ENCODE peak calls at places on chromosomes 7 and 10, in seven cellular contexts. One of them, this sample, is unnamed. For H3K36me3 and H3K9me3, the result is how much of the 10 kb centered on the place peaks cover.

GRCh38 chr10:21437770-21438382 is 87.6 kb downstream of the SKIDA1 start:
- DNase-seq in fibroblast of lung: no peak
- DNase-seq in cardiac muscle cell: no peak
- DNase-seq in GM23248: no peak
- DNase-seq in prostate gland: no peak
- DNase-seq in mucosa of descending colon: no peak
- DNase-seq in tibial nerve: no peak
- DNase-seq in this sample: no peak

GRCh38 chr7:70679666-70680065 is 452.3 kb upstream of the GALNT17 start:
- DNase-seq in tibial nerve: no peak
- DNase-seq in GM23248: peak
- DNase-seq in prostate gland: no peak
- DNase-seq in fibroblast of lung: no peak
- DNase-seq in cardiac muscle cell: no peak
- DNase-seq in mucosa of descending colon: no peak
- DNase-seq in this sample: no peak

GRCh38 chr10:93062499-93063216 is 2.1 kb downstream of the CYP26C1 start:
- DNase-seq in mucosa of descending colon: peak
- DNase-seq in cardiac muscle cell: peak
- DNase-seq in fibroblast of lung: peak
- DNase-seq in GM23248: peak
- DNase-seq in prostate gland: no peak
- DNase-seq in tibial nerve: no peak
- DNase-seq in this sample: peak

GRCh38 chr7:151796871-151797270 is 80.0 kb downstream of the PRKAG2 start:
- DNase-seq in GM23248: peak
- DNase-seq in cardiac muscle cell: no peak
- DNase-seq in tibial nerve: no peak
- DNase-seq in mucosa of descending colon: no peak
- DNase-seq in fibroblast of lung: no peak
- DNase-seq in prostate gland: no peak
- DNase-seq in this sample: no peak

GRCh38 chr7:143492043-143492471 is 14.4 kb downstream of the TAS2R41 start:
- DNase-seq in cardiac muscle cell: peak
- DNase-seq in prostate gland: no peak
- DNase-seq in GM23248: peak
- DNase-seq in mucosa of descending colon: no peak
- DNase-seq in tibial nerve: no peak
- DNase-seq in fibroblast of lung: peak
- DNase-seq in this sample: no peak

GRCh38 chr10:3790858-3791257 is 5.8 kb upstream of the KLF6 start:
- DNase-seq in tibial nerve: no peak
- DNase-seq in prostate gland: no peak
- DNase-seq in mucosa of descending colon: no peak
- DNase-seq in cardiac muscle cell: no peak
- DNase-seq in GM23248: no peak
- DNase-seq in fibroblast of lung: no peak
- DNase-seq in this sample: no peak

GRCh38 chr7:27154369-27154768 is 2.0 kb upstream of the HOXA3 start:
- DNase-seq in prostate gland: no peak
- DNase-seq in fibroblast of lung: no peak
- DNase-seq in cardiac muscle cell: no peak
- DNase-seq in tibial nerve: no peak
- DNase-seq in mucosa of descending colon: no peak
- DNase-seq in GM23248: no peak
- DNase-seq in this sample: no peak

GRCh38 chr7:515628-516027 is 4.0 kb downstream of the PDGFA start:
- DNase-seq in mucosa of descending colon: no peak
- DNase-seq in cardiac muscle cell: no peak
- DNase-seq in GM23248: no peak
- DNase-seq in tibial nerve: no peak
- DNase-seq in fibroblast of lung: no peak
- DNase-seq in prostate gland: no peak
- DNase-seq in this sample: no peak

GRCh38 chr7:101163281-101164070 is 1.9 kb downstream of the VGF start:
- DNase-seq in GM23248: peak
- DNase-seq in fibroblast of lung: no peak
- DNase-seq in mucosa of descending colon: no peak
- DNase-seq in prostate gland: no peak
- DNase-seq in tibial nerve: no peak
- DNase-seq in cardiac muscle cell: no peak
- DNase-seq in this sample: no peak

GRCh38 chr10:13695588-13695987 is 108.8 kb downstream of the PRPF18 start:
- DNase-seq in prostate gland: no peak
- DNase-seq in cardiac muscle cell: no peak
- DNase-seq in mucosa of descending colon: no peak
- DNase-seq in tibial nerve: no peak
- DNase-seq in fibroblast of lung: no peak
- DNase-seq in GM23248: no peak
- DNase-seq in this sample: no peak

GRCh38 chr10:73368238-73368637 is 9.6 kb upstream of the CFAP70 start:
- DNase-seq in mucosa of descending colon: no peak
- DNase-seq in GM23248: no peak
- DNase-seq in tibial nerve: no peak
- DNase-seq in cardiac muscle cell: no peak
- DNase-seq in fibroblast of lung: no peak
- DNase-seq in prostate gland: no peak
- DNase-seq in this sample: no peak

GRCh38 chr10:67438605-67439258 is 257.3 kb downstream of the CTNNA3 start:
- DNase-seq in cardiac muscle cell: no peak
- DNase-seq in GM23248: no peak
- DNase-seq in tibial nerve: no peak
- DNase-seq in mucosa of descending colon: no peak
- DNase-seq in prostate gland: no peak
- DNase-seq in fibroblast of lung: no peak
- DNase-seq in this sample: no peak

GRCh38 chr10:89702121-89702480 is 711 bp downstream of the KIF20B start:
- DNase-seq in fibroblast of lung: peak
- DNase-seq in tibial nerve: no peak
- DNase-seq in GM23248: peak
- DNase-seq in prostate gland: no peak
- DNase-seq in cardiac muscle cell: no peak
- DNase-seq in mucosa of descending colon: peak
- DNase-seq in this sample: no peak

GRCh38 chr10:30027057-30028005 is 32.1 kb downstream of the JCAD start:
- DNase-seq in tibial nerve: no peak
- DNase-seq in mucosa of descending colon: peak
- DNase-seq in fibroblast of lung: no peak
- DNase-seq in GM23248: no peak
- DNase-seq in prostate gland: no peak
- DNase-seq in cardiac muscle cell: no peak
- DNase-seq in this sample: peak

GRCh38 chr10:30993155-30993554 is 38.5 kb downstream of the ZNF438 start:
- DNase-seq in prostate gland: no peak
- DNase-seq in mucosa of descending colon: no peak
- DNase-seq in fibroblast of lung: no peak
- DNase-seq in tibial nerve: no peak
- DNase-seq in cardiac muscle cell: no peak
- DNase-seq in GM23248: no peak
- DNase-seq in this sample: no peak

GRCh38 chr7:100016209-100016901 is 959 bp downstream of the ZKSCAN1 start:
- DNase-seq in fibroblast of lung: no peak
- DNase-seq in cardiac muscle cell: peak
- DNase-seq in mucosa of descending colon: peak
- DNase-seq in tibial nerve: no peak
- DNase-seq in prostate gland: peak
- DNase-seq in GM23248: peak
- DNase-seq in this sample: no peak

GRCh38 chr10:128059266-128059850 is 66.9 kb downstream of the MKI67 start:
- DNase-seq in mucosa of descending colon: no peak
- DNase-seq in cardiac muscle cell: no peak
- DNase-seq in prostate gland: no peak
- DNase-seq in fibroblast of lung: no peak
- DNase-seq in tibial nerve: no peak
- DNase-seq in GM23248: no peak
- DNase-seq in this sample: no peak

GRCh38 chr10:128061306-128062300 is 64.6 kb downstream of the MKI67 start:
- DNase-seq in prostate gland: no peak
- DNase-seq in mucosa of descending colon: no peak
- DNase-seq in fibroblast of lung: no peak
- DNase-seq in GM23248: no peak
- DNase-seq in cardiac muscle cell: no peak
- DNase-seq in tibial nerve: peak
- DNase-seq in this sample: no peak

GRCh38 chr10:128058746-128059125 is 67.5 kb downstream of the MKI67 start:
- DNase-seq in GM23248: no peak
- DNase-seq in fibroblast of lung: no peak
- DNase-seq in prostate gland: no peak
- DNase-seq in tibial nerve: no peak
- DNase-seq in cardiac muscle cell: no peak
- DNase-seq in mucosa of descending colon: no peak
- DNase-seq in this sample: no peak

GRCh38 chr10:128059915-128060314 is 66.3 kb downstream of the MKI67 start:
- DNase-seq in mucosa of descending colon: no peak
- DNase-seq in prostate gland: no peak
- DNase-seq in fibroblast of lung: no peak
- DNase-seq in tibial nerve: peak
- DNase-seq in GM23248: no peak
- DNase-seq in cardiac muscle cell: no peak
- DNase-seq in this sample: no peak

GRCh38 chr10:128060341-128060851 is 65.8 kb downstream of the MKI67 start:
- DNase-seq in mucosa of descending colon: no peak
- DNase-seq in GM23248: no peak
- DNase-seq in cardiac muscle cell: no peak
- DNase-seq in prostate gland: no peak
- DNase-seq in fibroblast of lung: no peak
- DNase-seq in tibial nerve: peak
- DNase-seq in this sample: no peak
- H3K36me3 ChIP-seq in mucosa of descending colon: under half
- H3K36me3 ChIP-seq in GM23248: under half
- H3K36me3 ChIP-seq in cardiac muscle cell: under half
- H3K36me3 ChIP-seq in prostate gland: under half
- H3K36me3 ChIP-seq in fibroblast of lung: under half
- H3K36me3 ChIP-seq in tibial nerve: under half
- H3K36me3 ChIP-seq in this sample: under half

GRCh38 chr10:123967626-123968243 is 76.1 kb upstream of the CPXM2 start:
- DNase-seq in fibroblast of lung: peak
- DNase-seq in GM23248: peak
- DNase-seq in cardiac muscle cell: peak
- DNase-seq in prostate gland: peak
- DNase-seq in tibial nerve: peak
- DNase-seq in mucosa of descending colon: peak
- DNase-seq in this sample: peak

GRCh38 chr10:123970207-123970926 is 78.8 kb upstream of the CPXM2 start:
- DNase-seq in mucosa of descending colon: no peak
- DNase-seq in tibial nerve: no peak
- DNase-seq in prostate gland: no peak
- DNase-seq in fibroblast of lung: no peak
- DNase-seq in cardiac muscle cell: no peak
- DNase-seq in GM23248: peak
- DNase-seq in this sample: no peak

GRCh38 chr10:123970927-123971286 is 79.3 kb upstream of the CPXM2 start:
- DNase-seq in fibroblast of lung: no peak
- DNase-seq in cardiac muscle cell: no peak
- DNase-seq in mucosa of descending colon: no peak
- DNase-seq in tibial nerve: no peak
- DNase-seq in GM23248: no peak
- DNase-seq in prostate gland: no peak
- DNase-seq in this sample: no peak

GRCh38 chr10:123974406-123974805 is 82.8 kb upstream of the CPXM2 start:
- DNase-seq in mucosa of descending colon: no peak
- DNase-seq in tibial nerve: no peak
- DNase-seq in fibroblast of lung: peak
- DNase-seq in prostate gland: no peak
- DNase-seq in GM23248: peak
- DNase-seq in cardiac muscle cell: peak
- DNase-seq in this sample: no peak

DNA sequence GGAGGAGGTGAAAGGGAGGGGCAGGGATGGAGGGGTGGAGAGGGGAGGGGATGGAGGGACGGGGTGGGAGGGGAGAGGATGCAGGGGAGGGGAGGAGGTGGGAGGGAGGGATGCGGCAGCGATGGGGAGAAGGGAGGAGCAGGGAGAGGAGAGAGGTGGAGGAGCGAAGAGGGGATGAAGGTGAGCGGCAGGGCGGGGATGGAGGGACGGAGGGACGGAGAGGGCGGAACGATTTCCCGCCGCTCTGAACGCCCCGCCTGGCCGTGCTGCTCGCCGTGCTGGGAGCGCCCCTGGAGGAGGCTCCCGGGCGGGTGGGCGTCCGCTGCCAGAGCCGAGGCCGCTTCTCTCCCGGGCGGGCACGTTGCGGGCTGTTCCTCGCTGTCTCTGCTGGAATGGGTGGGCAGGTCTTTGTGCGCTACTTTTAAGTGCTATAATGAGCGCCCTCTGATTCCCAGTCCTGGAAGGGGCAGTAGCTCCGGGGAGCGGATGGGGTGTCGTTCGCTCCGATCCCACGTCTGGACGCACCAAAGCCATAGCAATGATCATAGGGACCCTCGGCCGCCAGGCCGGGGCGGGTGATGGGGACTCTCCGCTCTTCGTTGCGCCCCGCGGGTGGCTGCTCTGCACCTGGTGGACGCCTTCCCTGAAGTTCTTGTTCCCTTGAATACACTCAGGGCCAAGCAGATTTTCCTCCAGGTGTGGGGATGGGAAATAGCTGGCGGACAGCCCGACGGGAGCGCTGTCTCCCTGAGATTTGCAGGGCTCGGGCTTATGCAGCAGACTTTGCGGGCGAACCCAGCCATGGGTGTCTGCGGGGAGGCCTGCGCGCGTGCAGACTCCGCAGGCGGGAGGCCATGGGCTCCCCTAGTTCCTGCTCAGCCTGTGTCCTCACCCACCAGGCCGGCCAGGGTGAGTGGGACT is 81.1 kb upstream of the CPXM2 start:
- DNase-seq in prostate gland: no peak
- DNase-seq in cardiac muscle cell: no peak
- DNase-seq in GM23248: no peak
- DNase-seq in mucosa of descending colon: no peak
- DNase-seq in fibroblast of lung: no peak
- DNase-seq in tibial nerve: no peak
- DNase-seq in this sample: no peak
- H3K9me3 ChIP-seq in prostate gland: under half
- H3K9me3 ChIP-seq in cardiac muscle cell: under half
- H3K9me3 ChIP-seq in GM23248: under half
- H3K9me3 ChIP-seq in mucosa of descending colon: under half
- H3K9me3 ChIP-seq in fibroblast of lung: under half
- H3K9me3 ChIP-seq in tibial nerve: under half
- H3K9me3 ChIP-seq in this sample: under half

GRCh38 chr7:128838981-128839731 is 8.9 kb downstream of the FLNC start:
- DNase-seq in cardiac muscle cell: no peak
- DNase-seq in fibroblast of lung: no peak
- DNase-seq in GM23248: no peak
- DNase-seq in mucosa of descending colon: no peak
- DNase-seq in tibial nerve: no peak
- DNase-seq in prostate gland: no peak
- DNase-seq in this sample: no peak
- H3K36me3 ChIP-seq in cardiac muscle cell: half or more
- H3K36me3 ChIP-seq in fibroblast of lung: half or more
- H3K36me3 ChIP-seq in GM23248: half or more
- H3K36me3 ChIP-seq in mucosa of descending colon: under half
- H3K36me3 ChIP-seq in tibial nerve: under half
- H3K36me3 ChIP-seq in prostate gland: under half
- H3K36me3 ChIP-seq in this sample: half or more

DNA sequence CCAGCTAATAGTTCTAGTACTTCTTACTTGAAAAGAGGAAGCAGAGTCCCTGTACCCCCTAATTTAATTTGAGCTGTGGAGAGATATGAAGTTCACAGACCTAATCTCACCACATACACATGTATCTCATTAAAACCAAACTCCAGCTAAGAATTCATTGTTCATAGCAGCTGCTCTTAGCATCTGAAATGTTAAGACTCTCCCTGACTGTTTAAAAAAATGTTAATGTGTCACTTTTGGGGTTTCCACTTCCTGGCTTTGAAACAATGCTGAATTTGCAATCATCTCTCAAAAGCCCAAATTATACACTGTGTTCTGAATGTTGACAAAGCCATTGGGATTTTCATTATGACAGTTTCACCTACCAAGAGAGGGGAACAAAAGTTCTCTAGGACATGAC is 16.1 kb upstream of the MRC1 start:
- DNase-seq in tibial nerve: no peak
- DNase-seq in GM23248: peak
- DNase-seq in prostate gland: no peak
- DNase-seq in fibroblast of lung: no peak
- DNase-seq in cardiac muscle cell: no peak
- DNase-seq in mucosa of descending colon: no peak
- DNase-seq in this sample: no peak
- H3K9me3 ChIP-seq in tibial nerve: under half
- H3K9me3 ChIP-seq in GM23248: under half
- H3K9me3 ChIP-seq in prostate gland: under half
- H3K9me3 ChIP-seq in fibroblast of lung: under half
- H3K9me3 ChIP-seq in cardiac muscle cell: under half
- H3K9me3 ChIP-seq in mucosa of descending colon: under half
- H3K9me3 ChIP-seq in this sample: under half

This sample was measured in right atrium auricular region.